ENCODE peak calls at places on chromosomes 2 and 18, in six cellular contexts. L is mammary epithelial cell, P is cardiac muscle cell, T is uterus, H is astrocyte, I is endodermal cell. F is an unnamed sample.

GRCh38 chr2:240121190-240121589 is 14.9 kb downstream of the COPS9 start:
- DNase-seq in H (no peak), I (no peak), L (no peak), P (no peak), T (no peak), F (no peak)

GRCh38 chr2:64296150-64296500 is 151.9 kb upstream of the PELI1 start:
- DNase-seq in T (no peak), I (no peak), H (no peak), P (no peak), L (no peak), F (no peak)

GRCh38 chr2:241036397-241036963 is 38.1 kb downstream of the SNED1 start:
- DNase-seq in L (peak; percentile 13), H (no peak), T (no peak), I (peak; percentile 87), P (peak; percentile 8), F (no peak)

GRCh38 chr18:50602466-50602865 is 42.6 kb downstream of the MAPK4 start:
- DNase-seq in T (no peak), H (peak; percentile 3), P (peak; percentile 50), L (no peak), I (no peak), F (no peak)

GRCh38 chr2:144449028-144449406 is 70.9 kb downstream of the ZEB2 start:
- DNase-seq in P (no peak), L (no peak), I (peak; percentile 81), H (no peak), T (no peak), F (no peak)

GRCh38 chr2:138898855-138899254 is 118.7 kb upstream of the NXPH2 start:
- DNase-seq in I (no peak), L (no peak), H (no peak), P (no peak), T (no peak), F (no peak)

GRCh38 chr2:97765933-97766332 is 52.6 kb downstream of the ZAP70 start:
- DNase-seq in T (no peak), H (no peak), I (peak; percentile 22), P (no peak), L (no peak), F (no peak)

GRCh38 chr2:5673148-5673860 is 18.9 kb upstream of the SOX11 start:
- DNase-seq in I (peak; percentile 78), T (no peak), L (no peak), P (no peak), H (no peak), F (no peak)

GRCh38 chr2:22209545-22209944 is 1085.8 kb downstream of the TDRD15 start:
- DNase-seq in T (no peak), P (no peak), I (no peak), L (no peak), H (no peak), F (no peak)

GRCh38 chr2:20443276-20443920 is 3.5 kb upstream of the RHOB start:
- DNase-seq in L (no peak), P (peak; percentile 70), H (no peak), T (peak; percentile 67), I (peak; percentile 74), F (no peak)

GRCh38 chr2:83842421-83842820 is 616.7 kb downstream of the SUCLG1 start:
- DNase-seq in T (no peak), I (no peak), H (no peak), L (no peak), P (no peak), F (no peak)

GRCh38 chr18:25621144-25621543 is 269.2 kb upstream of the ZNF521 start:
- DNase-seq in I (no peak), H (peak; percentile 9), T (no peak), L (peak; percentile 1), P (no peak), F (no peak)

GRCh38 chr2:53150146-53150545 is 617.5 kb upstream of the CHAC2 start:
- DNase-seq in I (no peak), H (no peak), T (no peak), L (no peak), P (no peak), F (no peak)

GRCh38 chr18:3481696-3482210 is 31.8 kb downstream of the TGIF1 start:
- DNase-seq in T (no peak), L (no peak), P (peak; percentile 78), I (peak; percentile 82), H (no peak), F (no peak)

GRCh38 chr2:59540864-59541263 is 1012.6 kb downstream of the BCL11A start:
- DNase-seq in H (no peak), I (no peak), L (no peak), T (no peak), P (no peak), F (no peak)

GRCh38 chr2:37897511-37897910 is 27.6 kb upstream of the RMDN2 start:
- DNase-seq in T (no peak), P (no peak), H (no peak), I (no peak), L (no peak), F (no peak)

GRCh38 chr2:109433926-109434325 is 179.8 kb downstream of the SEPTIN10 start:
- DNase-seq in P (no peak), H (no peak), T (no peak), I (peak; percentile 30), L (no peak), F (no peak)

GRCh38 chr2:102063360-102063947 is 71.7 kb downstream of the IL1R2 start:
- DNase-seq in L (no peak), I (no peak), H (peak; percentile 81), P (peak; percentile 97), T (no peak), F (no peak)

GRCh38 chr2:1884933-1885580 is 140.7 kb upstream of the PXDN start:
- DNase-seq in I (no peak), T (no peak), H (peak; percentile 74), L (no peak), P (peak; percentile 83), F (no peak)

GRCh38 chr2:211157211-211157610 is 600.8 kb downstream of the CPS1 start:
- DNase-seq in I (no peak), T (no peak), P (peak; percentile 37), L (no peak), H (peak; percentile 46), F (no peak)

GRCh38 chr2:144771348-144771747 is 251.4 kb upstream of the ZEB2 start:
- DNase-seq in P (no peak), H (no peak), L (no peak), I (no peak), T (no peak), F (no peak)

GRCh38 chr2:222336442-222336841 is 37.6 kb upstream of the PAX3 start:
- DNase-seq in I (no peak), L (no peak), T (no peak), H (no peak), P (no peak), F (no peak)

DNA sequence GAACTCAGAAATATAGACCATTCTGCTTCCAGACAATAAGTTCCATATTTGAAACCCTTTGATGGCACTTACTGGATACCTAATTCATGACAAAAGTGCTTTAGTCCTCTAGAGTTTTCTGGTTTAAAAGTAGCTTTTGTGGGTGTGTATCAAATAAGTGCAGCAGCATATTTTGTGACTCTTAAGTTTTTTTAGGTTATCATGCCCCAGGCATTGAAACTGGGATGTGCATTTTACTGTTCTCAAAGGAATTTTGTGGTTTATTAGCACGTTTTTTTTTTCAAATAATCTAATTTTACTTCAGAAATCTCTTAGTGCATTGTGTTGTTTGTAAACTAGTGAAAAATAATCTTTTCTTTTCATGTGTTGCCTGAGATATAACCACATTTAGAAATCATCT is 1.5 kb downstream of the XRCC5 start:
- DNase-seq in L (no peak), P (no peak), I (no peak), H (no peak), T (no peak), F (no peak)
- H3K4me3 ChIP-seq in L (peak overlapping the region; percentile 89), P (peak overlapping the region; percentile 77), I (peak overlapping the region; percentile 89), H (peak overlapping the region; percentile 99), T (peak overlapping the region; percentile 98), F (peak overlapping the region; percentile 67)

GRCh38 chr2:41826921-41827320 is 220.9 kb upstream of the PKDCC start:
- DNase-seq in T (no peak), I (no peak), L (no peak), H (no peak), P (no peak), F (no peak)

GRCh38 chr2:41821167-41821566 is 226.7 kb upstream of the PKDCC start:
- DNase-seq in T (no peak), L (no peak), I (no peak), H (no peak), P (no peak), F (no peak)
- H3K4me1 ChIP-seq in T (no peaks in the 10 kb centered on the region), L (no peaks in the 10 kb centered on the region), I (no peaks in the 10 kb centered on the region), H (no peaks in the 10 kb centered on the region), P (no peaks in the 10 kb centered on the region), F (no peaks in the 10 kb centered on the region)

GRCh38 chr2:65800998-65801397 is 368.6 kb upstream of the SPRED2 start:
- DNase-seq in L (peak; percentile 20), I (peak; percentile 84), P (peak; percentile 25), T (no peak), H (no peak), F (no peak)
- H3K4me3 ChIP-seq in L (no peak overlapping the region), I (no peak overlapping the region), P (no peak overlapping the region), T (no peak overlapping the region), H (no peak overlapping the region), F (no peak overlapping the region)

DNA sequence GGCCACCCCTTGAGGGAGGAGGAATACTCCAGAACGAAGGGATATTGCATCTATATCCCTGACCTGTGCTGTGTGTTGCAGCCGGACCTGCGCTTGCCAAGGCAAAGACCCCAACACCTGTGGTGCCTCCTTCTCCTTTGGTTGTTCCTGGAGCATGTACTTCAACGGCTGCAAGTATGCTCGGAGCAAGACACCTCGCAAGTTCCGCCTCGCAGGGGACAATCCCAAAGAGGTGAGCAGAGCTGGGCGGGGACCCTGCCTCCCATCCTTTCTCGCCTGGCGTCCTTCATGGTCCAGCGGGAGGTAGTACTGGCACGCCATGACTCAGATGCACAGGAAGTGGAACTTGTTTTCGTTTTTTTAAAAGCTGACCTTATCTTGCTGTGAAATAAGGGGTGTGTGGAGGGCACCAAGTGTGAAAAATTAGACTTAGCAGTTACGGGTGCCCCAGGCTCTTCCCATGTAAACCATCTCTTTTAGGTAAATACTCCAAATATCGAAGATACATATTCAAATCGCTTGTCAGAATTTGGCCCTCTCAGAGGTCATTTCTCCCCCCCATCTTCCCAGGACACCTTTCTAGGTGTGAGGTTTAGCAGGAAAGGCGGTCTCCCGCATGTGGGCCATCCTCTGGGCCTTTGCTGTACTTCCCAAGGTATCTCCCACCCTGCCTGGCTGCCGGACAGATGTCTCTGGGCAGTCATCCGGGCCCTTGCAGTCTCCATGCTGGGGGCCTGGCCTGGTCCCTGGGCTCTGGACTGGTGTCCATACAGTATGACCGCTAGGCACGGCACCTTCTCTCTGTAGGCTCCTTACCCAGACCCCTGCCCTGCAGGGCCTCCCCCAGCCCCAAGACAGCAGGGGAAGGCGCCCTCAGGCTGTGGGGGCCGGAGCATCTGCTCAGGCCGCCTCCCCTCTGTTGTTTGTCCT is 57.6 kb downstream of the BOLA3 start:
- DNase-seq in T (no peak), L (no peak), I (no peak), P (no peak), H (no peak), F (no peak)
- H3K4me1 ChIP-seq in T (no peaks in the 10 kb centered on the region), L (no peaks in the 10 kb centered on the region), I (no peaks in the 10 kb centered on the region), P (no peaks in the 10 kb centered on the region), H (peaks cover 6% of the 10 kb centered on the region), F (no peaks in the 10 kb centered on the region)